ENCODE peak calls at places on chromosome 13, in six cellular contexts. W is amygdala; V is activated CD8-positive, alpha-beta memory T cell treated with anti-CD3 and anti-CD28 coated beads for 24 hours; U is T-cell; H is ACHN; G is caudate nucleus. L is an unnamed sample.

GRCh38 chr13:95185851-95186250 is 115.4 kb downstream of the ABCC4 start:
- DNase-seq in W (no peak), V (no peak), U (peak), H (no peak), G (no peak), L (no peak)

GRCh38 chr13:110812111-110812868 is 98.8 kb downstream of the ING1 start:
- DNase-seq in W (no peak), V (no peak), U (no peak), H (no peak), G (no peak), L (no peak)

GRCh38 chr13:51249767-51250741 is 27.9 kb downstream of the FAM124A start:
- DNase-seq in W (no peak), V (no peak), U (no peak), H (no peak), G (no peak), L (no peak)

GRCh38 chr13:109729031-109729870 is 57.1 kb downstream of the IRS2 start:
- DNase-seq in W (no peak), V (no peak), U (no peak), H (no peak), G (no peak), L (no peak)

GRCh38 chr13:84553252-84553651 is 671.0 kb upstream of the SLITRK1 start:
- DNase-seq in W (no peak), V (no peak), U (no peak), H (no peak), G (no peak), L (no peak)

GRCh38 chr13:51688937-51689336 is 104.7 kb downstream of the WDFY2 start:
- DNase-seq in W (no peak), V (no peak), U (no peak), H (no peak), G (no peak), L (no peak)

GRCh38 chr13:91357613-91358383 is 10.3 kb downstream of the MIR17HG start:
- DNase-seq in W (no peak), V (no peak), U (no peak), H (no peak), G (no peak), L (no peak)

GRCh38 chr13:76552807-76553206 is 333.4 kb downstream of the KCTD12 start:
- DNase-seq in W (no peak), V (no peak), U (no peak), H (no peak), G (no peak), L (no peak)

GRCh38 chr13:112759053-112759452 is 69.2 kb downstream of the ATP11A start:
- DNase-seq in W (no peak), V (no peak), U (no peak), H (no peak), G (no peak), L (peak)

L was measured in posterior cingulate gyrus.